ENCODE peak calls at places on chromosomes 16 and 17, in four cellular contexts. F is esophagus muscularis mucosa, T is sigmoid colon, S is A549. N is an unnamed sample. For H3K4me1, the result is how much of the 10 kb centered on the place peaks cover.

GRCh38 chr17:61409301-61410099 is 9.9 kb downstream of the TBX2 start:
- DNase-seq in F (no peak), T (peak), S (peak), N (peak)

GRCh38 chr16:27383511-27384243 is 18.3 kb upstream of the IL21R start:
- DNase-seq in F (no peak), T (peak), S (no peak), N (peak)

GRCh38 chr16:79542196-79542859 is 58.2 kb downstream of the MAF start:
- DNase-seq in F (no peak), T (peak), S (no peak), N (peak)

GRCh38 chr17:32341857-32342602 is at the start of gene C17orf75:
- DNase-seq in F (peak), T (peak), S (peak), N (peak)

GRCh38 chr17:79832211-79833109 is 6.8 kb downstream of the CBX4 start:
- DNase-seq in F (no peak), T (peak), S (peak), N (peak)

GRCh38 chr16:83809092-83809491 is 1.3 kb downstream of the HSBP1 start:
- DNase-seq in F (no peak), T (no peak), S (no peak), N (no peak)

GRCh38 chr16:29809850-29810698 is 1.9 kb upstream of the PRRT2 start:
- DNase-seq in F (no peak), T (no peak), S (no peak), N (no peak)

GRCh38 chr17:71407972-71408371 is 712.8 kb upstream of the SOX9 start:
- DNase-seq in F (no peak), T (no peak), S (no peak), N (no peak)

GRCh38 chr16:26710475-26710874 is 356.3 kb upstream of the C16orf82 start:
- DNase-seq in F (no peak), T (no peak), S (no peak), N (no peak)

GRCh38 chr17:45230787-45231480 is 9.2 kb downstream of the FMNL1 start:
- DNase-seq in F (no peak), T (peak), S (peak), N (no peak)

GRCh38 chr17:48578616-48579560 is 738 bp upstream of the HOXB4 start:
- DNase-seq in F (no peak), T (no peak), S (no peak), N (no peak)

GRCh38 chr17:61875804-61876203 is 12.5 kb upstream of the BRIP1 start:
- DNase-seq in F (no peak), T (no peak), S (no peak), N (no peak)

GRCh38 chr17:17859909-17860760 is 23.3 kb upstream of the SREBF1 start:
- DNase-seq in F (no peak), T (peak), S (peak), N (peak)

GRCh38 chr17:15249487-15249886 is 15.6 kb downstream of the PMP22 start:
- DNase-seq in F (peak), T (no peak), S (no peak), N (no peak)

GRCh38 chr17:21512307-21513011 is 136.3 kb downstream of the KCNJ12 start:
- DNase-seq in F (peak), T (no peak), S (no peak), N (no peak)

GRCh38 chr17:41549596-41550039 is 21.5 kb upstream of the KRT19 start:
- DNase-seq in F (no peak), T (no peak), S (no peak), N (no peak)

GRCh38 chr17:40313660-40314556 is 4.9 kb downstream of the RARA start:
- DNase-seq in F (no peak), T (no peak), S (peak), N (no peak)

GRCh38 chr17:36777118-36777517 is 160.2 kb upstream of the LHX1 start:
- DNase-seq in F (no peak), T (no peak), S (no peak), N (no peak)

GRCh38 chr16:68724797-68725196 is 12.3 kb upstream of the CDH1 start:
- DNase-seq in F (no peak), T (no peak), S (no peak), N (no peak)

GRCh38 chr16:55330726-55331647 is 7.0 kb downstream of the IRX6 start:
- DNase-seq in F (peak), T (no peak), S (no peak), N (peak)

GRCh38 chr17:21005367-21005766 is 37.4 kb downstream of the USP22 start:
- DNase-seq in F (no peak), T (no peak), S (no peak), N (no peak)

GRCh38 chr16:51150159-51150893 is 744 bp downstream of the SALL1 start:
- DNase-seq in F (no peak), T (no peak), S (no peak), N (no peak)

GRCh38 chr16:28218109-28218508 is 6.3 kb upstream of the XPO6 start:
- DNase-seq in F (no peak), T (no peak), S (peak), N (no peak)

GRCh38 chr17:41287050-41287449 is 11.6 kb downstream of the KRTAP9-7 start:
- DNase-seq in F (no peak), T (no peak), S (peak), N (no peak)

GRCh38 chr16:74280448-74280847 is 16.2 kb upstream of the PSMD7 start:
- DNase-seq in F (no peak), T (no peak), S (no peak), N (no peak)

GRCh38 chr16:77788196-77789084 is at the start of gene VAT1L:
- DNase-seq in F (no peak), T (no peak), S (peak), N (no peak)

GRCh38 chr17:63364944-63365343 is 81.2 kb downstream of the CYB561 start:
- DNase-seq in F (no peak), T (no peak), S (no peak), N (no peak)

GRCh38 chr17:3865166-3865565 is 19.1 kb upstream of the NCBP3 start:
- DNase-seq in F (no peak), T (no peak), S (no peak), N (peak)

GRCh38 chr16:63617990-63618763 is 1503.7 kb downstream of the CDH11 start:
- DNase-seq in F (no peak), T (no peak), S (peak), N (peak)

GRCh38 chr17:1551741-1552140 is 10.9 kb downstream of the PITPNA start:
- DNase-seq in F (no peak), T (no peak), S (no peak), N (no peak)

GRCh38 chr17:69857412-69857835 is 217.6 kb upstream of the KCNJ16 start:
- DNase-seq in F (no peak), T (no peak), S (peak), N (no peak)

GRCh38 chr17:50314456-50315011 is 31.4 kb upstream of the XYLT2 start:
- DNase-seq in F (no peak), T (no peak), S (no peak), N (no peak)

GRCh38 chr17:39230361-39230760 is 4.6 kb upstream of the STAC2 start:
- DNase-seq in F (no peak), T (no peak), S (no peak), N (no peak)

GRCh38 chr17:57955183-57955952 is at the start of gene CUEDC1:
- DNase-seq in F (peak), T (peak), S (peak), N (peak)

GRCh38 chr17:5759501-5759925 is 175.2 kb upstream of the NLRP1 start:
- DNase-seq in F (no peak), T (no peak), S (no peak), N (no peak)

GRCh38 chr17:66602659-66603363 is 232.1 kb upstream of the CACNG5 start:
- DNase-seq in F (no peak), T (peak), S (no peak), N (peak)

GRCh38 chr16:53078765-53079484 is 24.1 kb downstream of the CHD9 start:
- DNase-seq in F (no peak), T (no peak), S (no peak), N (no peak)

GRCh38 chr16:50395763-50396710 is 27.2 kb upstream of the BRD7 start:
- DNase-seq in F (peak), T (no peak), S (no peak), N (no peak)

GRCh38 chr17:34424814-34425490 is 61.9 kb upstream of the CCL1 start:
- DNase-seq in F (no peak), T (no peak), S (no peak), N (no peak)

GRCh38 chr17:61402978-61403845 is 3.6 kb downstream of the TBX2 start:
- DNase-seq in F (no peak), T (no peak), S (no peak), N (no peak)

GRCh38 chr17:58991718-58992331 is 114.9 kb downstream of the TRIM37 start:
- DNase-seq in F (no peak), T (no peak), S (peak), N (no peak)
- TF ChIP-seq POLR2A in F (no peak), T (no peak), S (no peak), N (no peak)

GRCh38 chr16:88065747-88066142 is 114.5 kb downstream of the BANP start:
- DNase-seq in F (no peak), T (no peak), S (no peak), N (peak)

GRCh38 chr16:88066234-88066633 is 115.0 kb downstream of the BANP start:
- DNase-seq in F (no peak), T (no peak), S (no peak), N (peak)

GRCh38 chr16:88067530-88068411 is 116.5 kb downstream of the BANP start:
- DNase-seq in F (no peak), T (peak), S (no peak), N (no peak)

GRCh38 chr16:88064889-88065746 is 113.9 kb downstream of the BANP start:
- DNase-seq in F (no peak), T (no peak), S (no peak), N (peak)

GRCh38 chr16:88066680-88067529 is 115.7 kb downstream of the BANP start:
- DNase-seq in F (no peak), T (no peak), S (no peak), N (no peak)
- H3K4me1 ChIP-seq in F (under half), T (under half), S (under half), N (under half)

GRCh38 chr16:3475604-3476375 is 19.5 kb downstream of the C16orf90 start:
- DNase-seq in F (no peak), T (no peak), S (no peak), N (no peak)
- TF ChIP-seq CTCF in F (no peak), T (no peak), S (no peak), N (no peak)

DNA sequence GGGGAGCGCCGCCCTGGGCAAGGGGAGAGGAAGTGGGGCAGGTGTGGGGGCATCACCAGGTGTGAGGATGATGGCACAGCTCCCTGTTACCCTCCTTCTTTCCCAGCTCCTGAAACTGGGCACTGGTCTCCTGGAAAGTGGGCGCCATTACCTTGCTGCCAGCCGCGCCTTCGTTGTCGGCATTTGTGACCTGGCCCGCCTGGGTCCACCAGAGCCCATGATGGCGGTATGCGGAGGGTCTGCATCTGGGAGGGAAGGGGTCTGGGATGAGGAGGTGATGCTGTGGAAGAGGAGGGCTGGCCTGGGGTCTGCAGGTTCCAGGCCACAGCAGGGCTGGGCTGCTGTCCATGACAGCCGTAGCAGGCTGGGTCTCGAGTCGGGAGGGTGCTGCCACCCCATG is 5.5 kb downstream of the ACAP1 start:
- DNase-seq in F (no peak), T (no peak), S (no peak), N (no peak)
- TF ChIP-seq POLR2A in F (no peak), T (no peak), S (no peak), N (no peak)